ENCODE peak calls at places on chromosome 9, in ten cellular contexts. J is cardiac fibroblast, M is ACHN, V is hypothalamus, T is T-helper 17 cell, L is brain microvascular endothelial cell, C is AG09309, Z is HFFc6, K is PC-3, N is AML-193. Q is an unnamed sample.

GRCh38 chr9:95025213-95026170 is 292.0 kb downstream of the FANCC start:
- DNase-seq in N (no peak), L (peak), Z (peak), K (no peak), C (peak), M (peak), T (no peak), J (peak), V (peak), Q (peak)

GRCh38 chr9:114856210-114856941 is 50.5 kb upstream of the TNFSF15 start:
- DNase-seq in Z (peak), C (peak), K (no peak), L (peak), V (no peak), J (peak), M (no peak), N (no peak), T (no peak), Q (no peak)

GRCh38 chr9:4353236-4353635 is 53.4 kb upstream of the GLIS3 start:
- DNase-seq in M (no peak), C (no peak), N (no peak), T (no peak), Z (peak), K (no peak), L (no peak), V (no peak), J (peak), Q (no peak)

GRCh38 chr9:70569070-70569772 is 154.8 kb upstream of the KLF9 start:
- DNase-seq in V (no peak), L (no peak), Z (peak), T (no peak), K (no peak), M (no peak), J (no peak), C (no peak), N (no peak), Q (no peak)

GRCh38 chr9:129719135-129719534 is 33.7 kb downstream of the PTGES start:
- DNase-seq in N (no peak), T (no peak), M (no peak), C (no peak), V (no peak), K (no peak), J (no peak), Z (no peak), L (no peak), Q (no peak)

GRCh38 chr9:133490865-133491655 is 12.2 kb upstream of the SLC2A6 start:
- DNase-seq in J (peak), M (no peak), Z (no peak), T (no peak), L (no peak), K (no peak), C (no peak), V (no peak), N (no peak), Q (no peak)

GRCh38 chr9:90046317-90046861 is 441.6 kb downstream of the GADD45G start:
- DNase-seq in N (no peak), C (no peak), Z (no peak), T (no peak), J (no peak), M (no peak), V (no peak), L (no peak), K (no peak), Q (no peak)

GRCh38 chr9:83601463-83601862 is 21.5 kb upstream of the IDNK start:
- DNase-seq in L (no peak), K (no peak), T (no peak), V (no peak), C (no peak), M (no peak), Z (no peak), J (no peak), N (no peak), Q (no peak)

GRCh38 chr9:4021621-4022213 is 278.2 kb downstream of the GLIS3 start:
- DNase-seq in L (no peak), V (no peak), T (no peak), K (no peak), M (no peak), Z (no peak), J (no peak), C (no peak), N (no peak), Q (no peak)

GRCh38 chr9:81814404-81814793 is 113.8 kb upstream of the SPATA31D4 start:
- DNase-seq in M (no peak), C (no peak), L (no peak), Z (no peak), K (no peak), T (no peak), N (no peak), J (no peak), V (no peak), Q (no peak)

GRCh38 chr9:12694013-12694412 is 828 bp downstream of the TYRP1 start:
- DNase-seq in K (no peak), T (no peak), J (no peak), M (no peak), Z (no peak), V (no peak), C (no peak), N (no peak), L (no peak), Q (no peak)

GRCh38 chr9:69744688-69745380 is 15.0 kb downstream of the PTAR1 start:
- DNase-seq in C (no peak), M (no peak), N (no peak), K (peak), T (no peak), Z (no peak), L (no peak), J (no peak), V (no peak), Q (peak)

GRCh38 chr9:90972057-90972456 is 170.4 kb downstream of the SYK start:
- DNase-seq in M (no peak), T (no peak), J (no peak), Z (no peak), N (no peak), C (no peak), V (no peak), K (no peak), L (no peak), Q (no peak)

GRCh38 chr9:98318041-98318790 is 62.8 kb upstream of the TBC1D2 start:
- DNase-seq in T (no peak), V (no peak), L (no peak), N (no peak), M (no peak), J (no peak), Z (no peak), K (no peak), C (no peak), Q (no peak)

GRCh38 chr9:129374231-129374630 is 196.2 kb upstream of the IER5L start:
- DNase-seq in K (no peak), N (no peak), Z (no peak), L (no peak), V (no peak), C (no peak), J (no peak), M (no peak), T (no peak), Q (no peak)